ENCODE peak calls at places on chromosomes 4 and X, in seven cellular contexts. O is CD4-positive, CD25-positive, alpha-beta regulatory T cell; P is transverse colon; A is sigmoid colon; E is upper lobe of right lung; Q is testis; M is A549. F is an unnamed sample. For H3K9me3, the result is how much of the 10 kb centered on the place peaks cover.

GRCh38 chrX:2523911-2524310 is 23.1 kb upstream of the DHRSX start:
- DNase-seq in A (no peak), O (no peak), E (no peak), P (no peak), Q (no peak), M (no peak), F (no peak)

GRCh38 chr4:3107271-3108185 is 33.0 kb downstream of the HTT start:
- DNase-seq in A (peak), P (no peak), Q (no peak), O (no peak), E (no peak), M (no peak), F (no peak)

GRCh38 chr4:180610317-180610716 is 1632.9 kb upstream of the TENM3 start:
- DNase-seq in P (no peak), E (no peak), M (no peak), O (no peak), Q (no peak), A (no peak), F (no peak)

GRCh38 chr4:110005461-110006056 is 92.9 kb downstream of the EGF start:
- DNase-seq in O (no peak), M (peak), E (no peak), A (no peak), Q (no peak), P (no peak), F (no peak)

GRCh38 chr4:3363411-3364141 is 70.8 kb downstream of the RGS12 start:
- DNase-seq in A (peak), E (peak), P (no peak), Q (no peak), O (no peak), M (no peak), F (no peak)

GRCh38 chrX:129139837-129140679 is 383.2 kb downstream of the SMARCA1 start:
- DNase-seq in E (no peak), P (no peak), Q (no peak), O (no peak), A (no peak), M (no peak), F (no peak)

GRCh38 chr4:94927696-94928095 is 169.9 kb downstream of the BMPR1B start:
- DNase-seq in A (no peak), O (no peak), Q (no peak), E (no peak), M (no peak), P (no peak), F (no peak)

GRCh38 chrX:155880586-155881157 is 473 bp upstream of the VAMP7 start:
- DNase-seq in M (no peak), P (no peak), E (no peak), Q (no peak), A (no peak), O (no peak), F (no peak)

GRCh38 chrX:53685711-53686110 is 808 bp downstream of the HUWE1 start:
- DNase-seq in E (no peak), M (no peak), A (no peak), Q (no peak), P (no peak), O (no peak), F (no peak)

GRCh38 chr4:143700420-143701352 is at the start of gene FREM3:
- DNase-seq in A (no peak), M (no peak), P (no peak), E (peak), Q (no peak), O (no peak), F (no peak)

GRCh38 chr4:153530284-153530995 is 64.3 kb downstream of the TMEM131L start:
- DNase-seq in Q (no peak), M (no peak), O (no peak), P (no peak), A (no peak), E (no peak), F (no peak)

GRCh38 chrX:86806786-86807185 is 658.5 kb downstream of the DACH2 start:
- DNase-seq in Q (peak), P (no peak), A (no peak), M (no peak), E (no peak), O (no peak), F (no peak)

GRCh38 chr4:125010776-125011503 is 298.4 kb upstream of the ANKRD50 start:
- DNase-seq in O (no peak), A (no peak), Q (no peak), E (no peak), M (no peak), P (no peak), F (no peak)

GRCh38 chr4:155543126-155543765 is 123.4 kb upstream of the GUCY1A1 start:
- DNase-seq in O (no peak), E (no peak), P (no peak), Q (no peak), M (no peak), A (no peak), F (no peak)

GRCh38 chr4:186840222-186840701 is 116.6 kb upstream of the FAT1 start:
- DNase-seq in A (peak), O (no peak), M (no peak), E (no peak), Q (peak), P (peak), F (no peak)

GRCh38 chr4:127781303-127782024 is 658 bp upstream of the HSPA4L start:
- DNase-seq in A (peak), O (no peak), E (peak), M (peak), P (peak), Q (peak), F (peak)

GRCh38 chrX:15177316-15177715 is 92.6 kb downstream of the ASB9 start:
- DNase-seq in P (no peak), A (no peak), Q (no peak), E (no peak), M (no peak), O (no peak), F (no peak)

GRCh38 chr4:17786567-17786966 is 5.1 kb upstream of the FAM184B start:
- DNase-seq in M (no peak), O (no peak), A (no peak), P (no peak), E (no peak), Q (no peak), F (no peak)

GRCh38 chrX:1661048-1661921 is 46.4 kb downstream of the ASMT start:
- DNase-seq in O (peak), A (no peak), E (peak), Q (peak), P (peak), M (no peak), F (peak)

GRCh38 chr4:64464581-64464980 is 55.3 kb upstream of the TECRL start:
- DNase-seq in A (no peak), O (no peak), E (no peak), M (no peak), Q (no peak), P (no peak), F (no peak)

GRCh38 chr4:156815717-156816319 is 155.8 kb downstream of the PDGFC start:
- DNase-seq in Q (no peak), P (no peak), A (no peak), O (no peak), E (no peak), M (no peak), F (no peak)

GRCh38 chr4:75432683-75433082 is 81.5 kb downstream of the RCHY1 start:
- DNase-seq in P (no peak), M (peak), Q (no peak), A (no peak), O (no peak), E (no peak), F (no peak)

GRCh38 chr4:173924561-173924960 is 358.9 kb downstream of the FBXO8 start:
- DNase-seq in M (no peak), Q (no peak), O (no peak), E (no peak), P (no peak), A (no peak), F (no peak)

GRCh38 chr4:38605181-38605764 is 58.7 kb upstream of the KLF3 start:
- DNase-seq in E (no peak), Q (no peak), M (no peak), O (no peak), P (no peak), A (no peak), F (no peak)

GRCh38 chrX:107565916-107566602 is 62.3 kb upstream of the PRPS1 start:
- DNase-seq in M (peak), P (no peak), Q (no peak), A (no peak), O (no peak), E (no peak), F (peak)

GRCh38 chr4:2925931-2926860 is 37.0 kb downstream of the NOP14 start:
- DNase-seq in E (peak), Q (no peak), O (no peak), P (no peak), A (no peak), M (no peak), F (no peak)

GRCh38 chr4:2250003-2250763 is 8.3 kb upstream of the HAUS3 start:
- DNase-seq in O (peak), A (no peak), M (no peak), P (no peak), Q (peak), E (peak), F (peak)

GRCh38 chrX:1521459-1521956 is 15.5 kb downstream of the P2RY8 start:
- DNase-seq in M (no peak), E (peak), Q (no peak), O (peak), P (peak), A (no peak), F (no peak)

GRCh38 chr4:184575306-184575705 is 73.9 kb downstream of the CASP3 start:
- DNase-seq in Q (no peak), A (no peak), P (no peak), E (no peak), M (no peak), O (no peak), F (no peak)

GRCh38 chr4:147328756-147329446 is 152.0 kb upstream of the EDNRA start:
- DNase-seq in Q (no peak), E (no peak), P (no peak), M (no peak), O (no peak), A (no peak), F (no peak)

GRCh38 chrX:55716937-55717336 is 612 bp upstream of the RRAGB start:
- DNase-seq in O (no peak), A (no peak), M (no peak), P (no peak), E (no peak), Q (no peak), F (no peak)

GRCh38 chr4:142660728-142661127 is 185.4 kb downstream of the INPP4B start:
- DNase-seq in P (no peak), O (no peak), E (no peak), M (no peak), A (no peak), Q (peak), F (no peak)

DNA sequence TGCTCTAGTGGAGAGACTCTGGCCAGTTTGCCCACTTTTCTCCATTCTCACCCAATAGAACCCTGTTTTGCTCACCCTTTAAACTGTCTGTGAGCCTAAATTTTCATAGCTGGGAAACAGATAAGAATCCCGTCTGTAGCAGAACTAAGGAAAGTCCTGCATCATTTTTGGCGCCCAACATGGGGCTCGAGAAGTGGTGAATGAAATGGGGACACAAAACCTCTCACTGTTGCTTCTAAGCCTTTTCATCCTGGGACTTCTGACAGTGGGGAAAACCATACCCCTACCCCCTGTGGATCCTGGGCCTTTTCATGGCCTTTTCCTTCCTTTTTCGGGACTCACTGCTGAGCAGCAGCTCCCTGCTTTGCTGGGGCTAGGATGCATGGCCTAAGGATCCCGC is 189.9 kb downstream of the INPP4B start:
- DNase-seq in E (no peak), Q (no peak), O (no peak), P (no peak), A (no peak), M (no peak), F (no peak)
- H3K9me3 ChIP-seq in E (under half), Q (under half), O (half or more), P (half or more), A (under half), M (under half), F (half or more)

GRCh38 chr4:101954351-101954750 is 163.8 kb downstream of the BANK1 start:
- DNase-seq in E (no peak), P (no peak), A (no peak), O (no peak), Q (no peak), M (no peak), F (no peak)
- H3K4me3 ChIP-seq in E (no peak), P (no peak), A (no peak), O (no peak), Q (no peak), M (no peak), F (no peak)

DNA sequence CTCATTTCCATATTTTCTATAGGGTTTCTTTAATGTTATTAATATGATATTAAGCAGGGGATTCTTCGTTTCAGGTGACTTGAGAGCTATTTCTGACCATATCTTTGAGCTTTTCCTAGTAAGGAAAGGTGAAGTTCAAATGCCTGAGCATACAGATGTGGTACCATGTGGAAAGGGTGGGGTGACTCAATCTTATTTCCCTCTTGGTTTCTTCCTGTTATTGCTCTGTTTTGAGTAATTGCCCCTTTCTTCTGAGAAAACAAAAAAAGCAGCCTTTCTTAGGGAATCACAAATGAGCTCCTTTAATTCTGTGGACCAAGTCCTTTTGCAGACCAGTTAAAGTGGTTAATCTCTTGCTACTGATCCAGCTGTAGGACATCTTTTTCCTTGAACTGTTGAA is 41.0 kb upstream of the AGA start:
- DNase-seq in E (no peak), O (no peak), Q (no peak), A (no peak), P (no peak), M (no peak), F (no peak)
- H3K27ac ChIP-seq in E (no peak), O (no peak), Q (no peak), A (no peak), P (no peak), M (no peak), F (no peak)

GRCh38 chr4:141999446-142000143 is 363.2 kb downstream of the IL15 start:
- DNase-seq in P (no peak), A (no peak), M (no peak), O (no peak), Q (no peak), E (no peak), F (no peak)
- H3K9me3 ChIP-seq in P (under half), A (under half), M (under half), O (under half), Q (under half), E (under half), F (under half)

DNA sequence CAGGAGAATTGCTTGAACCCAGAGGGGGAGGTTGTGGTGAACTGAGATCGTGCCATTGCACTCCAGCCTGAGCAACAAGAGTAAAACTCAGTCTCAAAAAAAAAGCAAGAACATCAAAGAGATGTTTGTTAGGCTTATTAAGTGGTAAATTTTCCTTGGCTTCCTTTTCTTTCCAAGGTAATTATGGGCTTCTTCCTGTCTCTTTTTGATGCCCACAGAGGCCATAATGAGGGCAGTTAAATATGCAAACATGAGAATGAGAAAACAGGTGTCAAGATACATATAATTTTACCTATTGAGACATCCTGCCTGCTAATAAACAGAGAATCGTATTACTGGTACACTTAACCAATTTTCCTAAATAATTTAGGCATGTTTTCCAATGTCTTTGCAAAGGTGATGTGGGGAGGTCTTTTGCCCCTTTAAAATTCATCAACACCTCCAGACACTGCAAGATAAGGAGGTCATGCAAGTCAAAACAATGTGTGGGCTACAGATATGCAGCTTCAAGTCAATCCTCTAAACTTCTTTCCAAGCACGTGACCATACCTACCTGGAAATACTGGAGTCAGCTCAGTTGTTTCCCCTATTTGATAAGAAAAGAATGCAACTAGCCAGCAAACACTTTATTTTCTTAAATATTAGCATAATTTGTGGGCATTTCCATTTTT is 2.7 kb downstream of the SLC39A8 start:
- DNase-seq in M (no peak), Q (no peak), E (no peak), P (no peak), O (no peak), A (no peak), F (no peak)
- H3K4me3 ChIP-seq in M (no peak), Q (no peak), E (peak), P (peak), O (peak), A (no peak), F (no peak)

DNA sequence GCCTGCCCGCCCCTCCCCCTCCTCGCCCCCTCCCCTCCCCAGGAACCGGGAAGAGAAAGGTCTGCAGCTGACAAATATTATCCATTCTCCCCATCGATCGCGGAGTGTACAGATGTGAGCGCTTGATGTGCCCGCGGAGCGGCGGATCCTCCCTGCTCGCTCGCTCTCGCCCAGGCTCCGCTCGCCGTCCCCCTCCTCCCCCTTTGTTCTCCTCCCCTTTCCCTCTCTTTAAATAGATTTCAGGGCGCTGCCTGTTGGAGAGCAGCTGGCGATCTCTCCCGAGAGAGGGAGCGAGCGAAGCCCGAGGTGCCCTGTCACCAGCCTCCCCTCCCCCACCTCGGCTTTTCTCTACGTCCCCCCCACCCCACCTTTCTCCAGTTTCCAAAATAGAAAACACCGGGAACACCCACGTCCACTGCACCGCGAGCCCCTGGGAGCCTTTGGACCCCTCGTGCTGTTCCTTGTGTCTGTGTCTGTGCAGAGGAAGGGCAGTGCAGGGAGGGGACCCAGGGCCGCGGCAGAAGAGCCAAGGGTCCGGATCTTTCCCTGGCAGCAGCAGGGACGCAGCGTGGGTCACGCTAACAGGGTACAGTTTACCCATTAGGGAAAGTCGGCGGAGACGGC is 56.6 kb upstream of the BCOR start:
- DNase-seq in E (no peak), Q (no peak), O (no peak), P (no peak), A (peak), M (peak), F (no peak)
- H3K27ac ChIP-seq in E (no peak), Q (no peak), O (no peak), P (peak), A (peak), M (peak), F (peak)

GRCh38 chrX:42415636-42416035 is 362.3 kb downstream of the PPP1R2C start:
- DNase-seq in M (no peak), Q (no peak), P (no peak), E (no peak), O (no peak), A (no peak), F (no peak)
- H3K9me3 ChIP-seq in M (under half), Q (under half), P (under half), E (under half), O (under half), A (under half), F (under half)

F was measured in left lung.